ENCODE peak calls at places on chromosome 18, in ten cellular contexts. C, U, M, Z, D, B, J, F, Y and L are unnamed samples.
A peak's percentile ranks its signal among the peaks of the same experiment; 100 is the strongest.

GRCh38 chr18:31156831-31157763 is 5.6 kb downstream of the DSC1 start:
- DNase-seq in C (no peak), F (no peak), M (no peak), J (no peak), B (no peak), Z (no peak), Y (no peak), D (no peak), U (no peak), L (no peak)

GRCh38 chr18:8615397-8616025 is 6.3 kb downstream of the RAB12 start:
- DNase-seq in J (peak; percentile 95), C (peak; percentile 95), B (no peak), F (peak; percentile 80), D (no peak), U (no peak), Y (no peak), Z (peak; percentile 88), M (no peak), L (no peak)

GRCh38 chr18:43563780-43564179 is 286.5 kb upstream of the SYT4 start:
- DNase-seq in F (peak; percentile 9), Z (no peak), C (peak; percentile 42), B (no peak), U (no peak), J (peak; percentile 35), Y (peak; percentile 44), D (no peak), M (peak; percentile 16), L (no peak)

GRCh38 chr18:11665587-11665986 is 23.5 kb upstream of the GNAL start:
- DNase-seq in U (no peak), J (no peak), C (no peak), M (no peak), D (no peak), Z (no peak), F (no peak), Y (no peak), B (no peak), L (no peak)

GRCh38 chr18:55228191-55228590 is 268.9 kb upstream of the CCDC68 start:
- DNase-seq in F (no peak), J (peak; percentile 84), Y (no peak), C (no peak), M (no peak), D (no peak), B (no peak), U (no peak), Z (no peak), L (no peak)

GRCh38 chr18:78595924-78596573 is 383.6 kb upstream of the SALL3 start:
- DNase-seq in Y (no peak), B (no peak), F (no peak), J (no peak), C (no peak), Z (no peak), M (no peak), D (no peak), U (no peak), L (no peak)

GRCh38 chr18:35430721-35431441 is 53.7 kb upstream of the ZNF396 start:
- DNase-seq in D (no peak), M (no peak), U (no peak), C (no peak), Z (no peak), Y (no peak), F (no peak), B (no peak), J (no peak), L (no peak)

GRCh38 chr18:37419272-37419671 is 146.3 kb downstream of the CELF4 start:
- DNase-seq in Z (no peak), C (no peak), J (peak; percentile 69), F (no peak), B (no peak), D (no peak), M (no peak), Y (no peak), U (no peak), L (no peak)

GRCh38 chr18:35861367-35862114 is 110.9 kb upstream of the RMP24 start:
- DNase-seq in Y (no peak), C (no peak), M (peak; percentile 57), U (no peak), F (no peak), Z (no peak), D (peak; percentile 3), J (peak; percentile 56), B (no peak), L (no peak)

GRCh38 chr18:3596324-3597158 is 146.6 kb downstream of the TGIF1 start:
- DNase-seq in D (peak; percentile 59), Y (peak; percentile 49), F (peak; percentile 82), B (peak; percentile 83), U (peak; percentile 13), J (peak; percentile 47), M (peak; percentile 81), C (peak; percentile 69), Z (no peak), L (no peak)

GRCh38 chr18:33495278-33495677 is 54.8 kb upstream of the CCDC178 start:
- DNase-seq in F (no peak), J (peak; percentile 56), Z (no peak), C (peak; percentile 42), U (no peak), M (peak; percentile 47), D (no peak), B (no peak), Y (no peak), L (no peak)

GRCh38 chr18:47595816-47596501 is 334.5 kb downstream of the SMAD2 start:
- DNase-seq in B (peak; percentile 60), C (peak; percentile 7), D (peak; percentile 8), M (peak; percentile 47), J (no peak), Z (no peak), U (no peak), Y (no peak), F (no peak), L (no peak)

GRCh38 chr18:25621144-25621543 is 269.2 kb upstream of the ZNF521 start:
- DNase-seq in C (peak; percentile 11), B (no peak), Y (no peak), D (no peak), U (no peak), M (no peak), F (no peak), J (peak; percentile 9), Z (no peak), L (no peak)

GRCh38 chr18:12421732-12422131 is 14.0 kb downstream of the PRELID3A start:
- DNase-seq in J (no peak), F (no peak), C (no peak), B (no peak), Y (no peak), U (no peak), Z (no peak), M (no peak), D (no peak), L (no peak)

GRCh38 chr18:35513181-35513932 is 15.6 kb upstream of the INO80C start:
- DNase-seq in M (no peak), D (no peak), B (no peak), Y (no peak), Z (no peak), F (no peak), J (peak; percentile 86), C (peak; percentile 74), U (no peak), L (no peak)

DNA sequence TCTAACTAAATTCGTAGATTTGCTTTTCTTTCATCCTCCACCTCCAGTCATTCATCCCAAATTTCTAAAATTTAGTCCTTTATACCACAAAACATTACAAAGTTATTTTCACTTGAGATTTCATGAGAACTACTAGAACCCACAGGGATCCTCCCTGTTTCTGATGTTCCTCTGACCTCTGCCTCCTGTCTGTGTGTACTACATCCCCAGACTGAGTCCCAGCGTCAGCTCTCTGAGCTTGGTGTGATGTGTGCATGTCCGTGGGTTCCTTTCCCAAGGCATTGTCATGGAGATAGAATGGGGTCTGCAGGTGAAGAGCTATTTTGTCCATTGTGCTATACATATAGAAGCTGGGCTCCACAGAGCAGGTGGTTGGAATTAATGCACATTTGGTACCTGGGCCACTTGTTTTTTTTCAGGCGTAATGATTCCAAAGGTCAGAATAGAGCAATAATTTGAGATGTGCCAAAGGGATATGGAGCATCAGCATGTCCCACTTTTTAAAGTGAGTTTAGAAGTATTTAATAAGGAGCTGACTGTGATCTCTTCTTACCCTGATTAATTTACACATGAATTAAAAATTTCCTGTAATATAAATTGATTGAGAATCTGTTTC is 151.2 kb upstream of the BOD1L2 start:
- DNase-seq in D (no peak), B (no peak), U (no peak), C (no peak), M (no peak), Z (no peak), F (no peak), Y (no peak), J (no peak), L (no peak)
- TF ChIP-seq CTCF in D (no peak), B (peak; percentile 15), U (no peak), C (no peak), M (no peak), Z (no peak), F (no peak), Y (no peak), J (no peak), L (peak; percentile 48)

GRCh38 chr18:22363867-22364463 is 53.8 kb downstream of the CTAGE1 start:
- DNase-seq in J (peak; percentile 25), Z (no peak), D (no peak), Y (no peak), F (no peak), B (no peak), M (no peak), U (no peak), C (peak; percentile 33), L (no peak)
- TF ChIP-seq CTCF in J (no peak), Z (peak; percentile 28), D (no peak), Y (no peak), F (no peak), B (peak; percentile 57), M (no peak), U (no peak), C (peak; percentile 30), L (no peak)

DNA sequence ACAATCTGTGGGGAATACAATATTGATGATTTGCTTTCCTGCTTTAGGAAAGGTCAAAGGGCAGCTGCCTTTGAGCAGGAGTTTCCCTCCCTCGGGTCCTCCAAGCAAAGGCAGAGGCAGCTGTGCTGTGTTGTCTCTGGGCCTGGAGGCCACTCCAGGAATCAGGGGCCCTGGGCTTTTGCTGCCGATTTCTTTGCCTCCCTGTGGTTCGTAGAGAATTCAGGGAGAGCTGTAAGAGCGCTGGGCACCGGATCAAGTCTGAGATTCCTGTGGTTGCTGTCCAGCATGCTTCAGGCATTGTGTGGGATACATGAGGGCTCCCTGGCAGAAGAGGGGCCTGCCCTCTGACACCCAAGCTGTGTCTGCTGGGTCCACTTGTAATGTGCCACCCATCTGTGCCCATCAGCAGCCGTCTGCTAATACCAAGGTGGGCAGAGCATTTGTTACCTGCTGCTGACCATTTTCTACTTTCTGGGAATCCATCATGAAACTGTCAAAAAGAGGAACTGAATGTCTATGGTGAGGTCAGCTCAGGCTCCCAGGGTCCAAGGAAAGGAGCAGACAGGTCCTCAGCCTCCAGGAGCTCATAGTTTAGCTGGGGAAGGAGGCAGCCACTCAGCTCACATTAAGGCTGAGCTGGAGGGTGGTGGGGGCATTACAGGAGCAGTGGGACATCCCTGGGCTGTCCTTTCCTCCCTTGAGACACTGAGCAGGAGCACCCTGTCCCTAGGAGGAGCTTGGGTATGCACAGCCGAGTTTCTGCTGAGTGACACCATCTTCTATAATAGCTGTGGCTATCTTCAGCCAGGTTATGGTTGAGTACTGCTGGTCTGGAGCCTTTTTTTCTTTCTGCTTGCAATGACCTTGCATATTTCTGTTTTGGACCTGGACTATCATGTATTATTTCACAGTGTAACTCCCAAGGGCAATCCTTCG is 68.5 kb downstream of the CTIF start:
- DNase-seq in B (no peak), C (peak; percentile 81), U (no peak), J (peak; percentile 94), M (no peak), Z (peak; percentile 53), Y (no peak), D (no peak), F (no peak), L (no peak)
- TF ChIP-seq CTCF in B (no peak), C (no peak), U (no peak), J (no peak), M (no peak), Z (no peak), Y (no peak), D (no peak), F (no peak), L (no peak)

GRCh38 chr18:46445914-46446313 is 211.1 kb downstream of the LOXHD1 start:
- DNase-seq in Y (no peak), B (no peak), U (no peak), C (no peak), D (no peak), Z (no peak), F (no peak), J (no peak), M (no peak), L (no peak)
- TF ChIP-seq CTCF in Y (no peak), B (no peak), U (no peak), C (no peak), D (no peak), Z (no peak), F (no peak), J (no peak), M (no peak), L (no peak)